ENCODE peak calls at places on chromosomes 1 and 21, in six cellular contexts. E, F, A, P, O and B are unnamed samples. For H3K9me3, the result is how much of the 10 kb centered on the place peaks cover.

GRCh38 chr1:9687120-9687875 is 35.8 kb downstream of the PIK3CD start:
- DNase-seq in E (peak), F (peak), A (no peak), P (peak), O (peak), B (no peak)

GRCh38 chr1:197782719-197783328 is 7.5 kb upstream of the DENND1B start:
- DNase-seq in E (no peak), F (no peak), A (no peak), P (no peak), O (no peak), B (no peak)

GRCh38 chr1:162913345-162913744 is 52.4 kb upstream of the CCDC190 start:
- DNase-seq in E (no peak), F (no peak), A (no peak), P (no peak), O (no peak), B (no peak)

GRCh38 chr1:182164273-182164672 is 102.8 kb upstream of the ZNF648 start:
- DNase-seq in E (no peak), F (no peak), A (no peak), P (no peak), O (no peak), B (no peak)

GRCh38 chr1:115428262-115428661 is 90.2 kb upstream of the NGF start:
- DNase-seq in E (no peak), F (no peak), A (no peak), P (no peak), O (no peak), B (no peak)

GRCh38 chr1:230682274-230682673 is 31.6 kb downstream of the AGT start:
- DNase-seq in E (no peak), F (no peak), A (no peak), P (no peak), O (no peak), B (no peak)

GRCh38 chr1:109773900-109774485 is 10.3 kb upstream of the EPS8L3 start:
- DNase-seq in E (no peak), F (no peak), A (no peak), P (peak), O (no peak), B (no peak)

GRCh38 chr1:43232071-43232470 is 37.7 kb upstream of the TMEM125 start:
- DNase-seq in E (peak), F (peak), A (no peak), P (no peak), O (no peak), B (no peak)

GRCh38 chr1:93615201-93616150 is 66.2 kb downstream of the BCAR3 start:
- DNase-seq in E (peak), F (peak), A (no peak), P (no peak), O (no peak), B (no peak)

GRCh38 chr21:17745086-17745485 is 74.1 kb downstream of the C21orf91 start:
- DNase-seq in E (no peak), F (no peak), A (no peak), P (no peak), O (no peak), B (no peak)

GRCh38 chr1:172269084-172269483 is 151.4 kb upstream of the C1orf105 start:
- DNase-seq in E (no peak), F (no peak), A (no peak), P (no peak), O (no peak), B (no peak)

GRCh38 chr1:41657101-41657500 is 172.6 kb upstream of the EDN2 start:
- DNase-seq in E (no peak), F (no peak), A (no peak), P (peak), O (no peak), B (no peak)

GRCh38 chr1:200640373-200641174 is 20.0 kb upstream of the KIF14 start:
- DNase-seq in E (peak), F (no peak), A (peak), P (no peak), O (no peak), B (no peak)

GRCh38 chr1:30037251-30038118 is 685.9 kb downstream of the MATN1 start:
- DNase-seq in E (no peak), F (no peak), A (no peak), P (no peak), O (no peak), B (no peak)

GRCh38 chr1:30036666-30037065 is 686.7 kb downstream of the MATN1 start:
- DNase-seq in E (no peak), F (no peak), A (no peak), P (no peak), O (no peak), B (no peak)

GRCh38 chr1:30039354-30040080 is 683.9 kb downstream of the MATN1 start:
- DNase-seq in E (no peak), F (no peak), A (no peak), P (no peak), O (no peak), B (no peak)

GRCh38 chr1:30040081-30041019 is 683.0 kb downstream of the MATN1 start:
- DNase-seq in E (no peak), F (no peak), A (no peak), P (no peak), O (no peak), B (no peak)

DNA sequence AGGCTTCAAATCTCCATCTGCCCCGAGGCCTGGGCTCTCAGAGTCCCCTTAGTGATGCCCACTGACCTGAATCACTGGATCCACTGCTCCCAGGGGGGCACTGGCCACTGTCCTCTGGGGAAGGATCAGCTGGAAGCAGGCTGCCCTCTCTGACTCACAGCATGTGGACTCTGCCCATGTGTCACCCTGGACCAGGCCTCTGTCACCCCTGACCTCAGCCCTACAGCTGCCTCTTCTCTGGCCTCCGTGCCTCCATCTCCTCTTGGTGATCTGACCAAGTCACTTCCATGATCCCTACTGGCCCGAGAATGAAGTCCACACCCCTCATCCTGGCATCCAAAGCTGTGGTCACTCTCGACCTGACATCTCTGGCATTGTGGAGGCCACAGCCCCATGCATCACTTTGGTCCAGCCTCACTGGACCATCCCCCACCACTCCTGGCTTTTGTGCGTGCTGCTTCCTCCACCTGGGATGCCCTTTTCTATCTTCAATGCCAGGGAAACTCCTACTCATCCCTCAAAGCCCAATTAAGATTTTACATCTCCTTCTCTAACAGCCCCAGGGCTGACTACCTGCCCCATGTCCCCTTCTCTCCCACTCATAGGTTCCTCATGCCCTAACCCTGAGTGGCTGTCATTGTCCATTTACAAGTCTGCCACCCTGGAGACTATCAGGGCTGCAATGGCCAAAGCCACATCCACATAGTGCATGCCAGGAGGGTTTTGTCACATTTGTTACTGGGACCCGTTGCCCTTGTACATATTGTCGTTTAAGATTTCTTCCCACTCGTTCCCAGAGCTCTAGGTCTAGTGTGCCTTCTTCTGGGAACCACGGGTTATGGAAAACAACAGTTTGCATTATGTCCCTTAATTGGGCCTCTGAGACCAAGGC is 685.0 kb downstream of the MATN1 start:
- DNase-seq in E (no peak), F (no peak), A (no peak), P (no peak), O (no peak), B (no peak)
- H3K9me3 ChIP-seq in E (under half), F (under half), A (under half), P (under half), O (under half), B (under half)

GRCh38 chr1:248824701-248825100 is 1.0 kb downstream of the SH3BP5L start:
- DNase-seq in E (no peak), F (no peak), A (no peak), P (no peak), O (no peak), B (no peak)
- H3K27ac ChIP-seq in E (no peak), F (peak), A (no peak), P (no peak), O (peak), B (peak)

GRCh38 chr1:36393686-36394085 is 4.0 kb downstream of the LSM10 start:
- DNase-seq in E (no peak), F (no peak), A (no peak), P (peak), O (no peak), B (no peak)

GRCh38 chr1:36397083-36397377 is 678 bp downstream of the LSM10 start:
- DNase-seq in E (no peak), F (no peak), A (no peak), P (no peak), O (no peak), B (no peak)

GRCh38 chr1:36397378-36398230 is at the start of gene LSM10:
- DNase-seq in E (peak), F (peak), A (peak), P (peak), O (peak), B (peak)

GRCh38 chr1:36398370-36398977 is 766 bp upstream of the LSM10 start:
- DNase-seq in E (no peak), F (no peak), A (no peak), P (no peak), O (no peak), B (no peak)

DNA sequence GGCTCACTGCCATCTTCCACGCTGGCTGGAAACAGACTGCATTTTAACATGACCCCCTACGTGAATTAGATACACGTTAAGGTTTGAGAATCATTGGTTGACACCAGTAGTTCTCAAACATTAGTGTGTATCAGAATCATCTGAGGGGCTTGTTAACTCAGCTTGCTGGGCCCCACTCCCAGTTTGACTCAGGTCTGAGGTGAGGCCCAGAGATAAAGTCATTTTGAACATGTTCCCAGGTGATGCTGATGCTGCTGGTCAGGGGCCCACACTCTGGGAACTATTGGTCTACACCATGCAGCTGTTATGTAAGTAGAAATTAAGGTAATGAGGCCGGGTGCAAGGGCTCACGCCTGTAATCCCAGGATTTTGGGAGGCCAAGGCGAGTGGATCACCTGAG is 1.3 kb downstream of the LSM10 start:
- DNase-seq in E (no peak), F (no peak), A (no peak), P (peak), O (no peak), B (no peak)
- H3K4me3 ChIP-seq in E (no peak), F (no peak), A (peak), P (no peak), O (peak), B (peak)

DNA sequence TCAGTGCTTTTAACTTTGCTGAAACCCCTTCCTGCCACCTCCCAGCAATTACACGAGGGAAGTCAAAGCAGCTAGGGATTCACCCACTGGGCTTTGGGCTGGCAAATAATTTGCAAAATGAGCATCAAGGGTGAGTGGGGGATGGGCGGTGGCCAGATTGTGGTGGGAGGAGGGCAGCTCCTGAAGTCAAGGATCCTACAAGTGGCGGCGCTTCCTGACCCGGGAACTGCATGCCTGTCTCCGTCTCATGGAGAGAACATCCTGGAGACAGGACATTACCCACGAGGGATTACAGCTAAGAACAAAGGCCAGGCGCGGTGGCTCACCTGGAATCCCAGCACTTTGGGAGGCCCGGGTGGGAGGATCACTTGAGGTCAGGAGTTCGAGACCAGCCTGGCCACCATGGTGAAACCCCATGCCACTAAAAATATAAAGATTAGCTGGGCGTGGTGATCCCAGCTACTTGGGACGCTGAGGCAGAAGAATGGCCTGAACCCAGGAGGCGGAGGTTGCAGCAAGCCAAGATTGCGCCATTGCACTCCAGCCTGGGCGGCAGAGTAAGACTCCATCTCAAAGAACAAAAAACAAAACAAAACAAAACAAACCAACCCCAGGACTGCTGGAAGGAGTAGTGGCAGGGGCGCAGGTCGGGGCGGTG is 12.9 kb downstream of the TTC34 start:
- DNase-seq in E (no peak), F (no peak), A (no peak), P (peak), O (peak), B (no peak)
- H3K9me3 ChIP-seq in E (under half), F (half or more), A (under half), P (under half), O (under half), B (under half)

DNA sequence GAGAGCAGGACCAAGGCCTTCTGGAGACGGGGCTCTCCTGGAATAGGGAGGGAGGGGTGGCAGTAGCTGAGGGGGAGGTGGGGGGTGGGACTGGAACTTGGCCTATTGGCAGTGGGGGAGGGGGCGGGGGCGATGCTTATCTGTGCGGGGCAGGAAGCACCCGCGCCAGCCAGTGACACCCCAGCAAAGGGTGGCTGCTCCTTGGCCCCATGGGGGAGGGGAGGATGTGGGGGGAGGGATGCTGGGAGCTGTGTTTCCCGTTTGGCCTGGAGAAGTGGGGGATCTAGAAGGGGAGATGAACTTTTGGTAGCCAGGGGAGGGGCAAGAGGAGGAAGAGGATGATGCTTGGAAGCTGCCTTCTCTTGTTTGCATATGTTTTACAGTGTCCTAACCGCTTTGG is 11.0 kb downstream of the ZBTB7B start:
- DNase-seq in E (no peak), F (no peak), A (no peak), P (no peak), O (no peak), B (no peak)
- H3K27ac ChIP-seq in E (no peak), F (no peak), A (no peak), P (no peak), O (no peak), B (no peak)

GRCh38 chr1:156673387-156674121 is 3.7 kb downstream of the NES start:
- DNase-seq in E (peak), F (peak), A (no peak), P (no peak), O (no peak), B (no peak)
- H3K4me3 ChIP-seq in E (peak), F (no peak), A (no peak), P (no peak), O (peak), B (no peak)

DNA sequence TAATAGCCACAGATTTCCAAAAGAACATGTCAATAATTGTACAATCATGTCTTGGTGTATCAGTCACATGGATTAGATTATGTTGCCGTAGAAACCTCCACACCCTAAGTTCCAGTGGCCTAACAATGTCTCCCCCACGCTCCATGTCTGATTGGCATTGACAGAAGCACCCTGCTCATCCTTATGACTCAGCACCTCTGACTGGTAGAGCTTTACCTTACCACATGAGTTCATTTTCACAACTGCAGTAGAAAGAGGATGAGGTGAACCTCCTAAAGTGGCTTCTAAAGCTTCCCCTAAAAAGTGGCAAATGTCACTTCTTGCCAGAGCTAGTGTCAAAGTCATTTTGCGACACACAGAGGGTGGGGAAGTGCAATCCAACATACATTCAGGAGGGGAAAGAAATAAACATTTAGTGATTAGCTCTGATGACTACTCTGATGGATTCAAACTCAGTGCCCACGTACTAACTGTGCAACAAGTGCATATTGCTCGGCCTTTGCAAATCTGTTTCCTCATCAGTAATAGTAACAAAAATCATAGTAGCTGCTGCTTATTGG is 30.6 kb upstream of the LYPD8 start:
- DNase-seq in E (no peak), F (no peak), A (no peak), P (no peak), O (no peak), B (no peak)
- H3K9me3 ChIP-seq in E (under half), F (under half), A (under half), P (under half), O (under half), B (under half)